ENCODE peak calls at places on chromosomes 6 and 20, in ten cellular contexts. F is lower lobe of right lung, W is choroid plexus epithelial cell, V is WTC11, M is GM20000, B is MCF 10A, L is OCI-LY7, I is endothelial cell, R is AG09319, O is pancreas. X is an unnamed sample.

GRCh38 chr6:18262812-18263560 is 1.3 kb downstream of the DEK start:
- DNase-seq in F (no peak), W (peak), V (no peak), M (peak), B (peak), L (peak), I (no peak), R (no peak), O (no peak), X (peak)

GRCh38 chr6:4155848-4156466 is 20.6 kb upstream of the ECI2 start:
- DNase-seq in F (no peak), W (peak), V (peak), M (peak), B (peak), L (peak), I (peak), R (peak), O (peak), X (peak)

GRCh38 chr6:37525460-37526357 is 26.0 kb upstream of the CCDC167 start:
- DNase-seq in F (no peak), W (peak), V (peak), M (no peak), B (peak), L (no peak), I (peak), R (no peak), O (no peak), X (peak)

GRCh38 chr20:15242773-15243172 is 905.4 kb upstream of the FLRT3 start:
- DNase-seq in F (no peak), W (no peak), V (no peak), M (no peak), B (no peak), L (no peak), I (no peak), R (no peak), O (no peak), X (no peak)

GRCh38 chr6:69580696-69581095 is 216.1 kb downstream of the LMBRD1 start:
- DNase-seq in F (no peak), W (no peak), V (no peak), M (no peak), B (no peak), L (no peak), I (no peak), R (no peak), O (no peak), X (no peak)

GRCh38 chr6:44052419-44053011 is 74.7 kb downstream of the MRPL14 start:
- DNase-seq in F (peak), W (peak), V (peak), M (no peak), B (peak), L (no peak), I (no peak), R (peak), O (no peak), X (no peak)

GRCh38 chr6:28816339-28816908 is 107.4 kb downstream of the TRIM27 start:
- DNase-seq in F (no peak), W (no peak), V (no peak), M (no peak), B (peak), L (no peak), I (no peak), R (no peak), O (no peak), X (no peak)

GRCh38 chr6:79040083-79040482 is 38.0 kb downstream of the PHIP start:
- DNase-seq in F (no peak), W (peak), V (no peak), M (peak), B (no peak), L (no peak), I (no peak), R (no peak), O (no peak), X (no peak)

GRCh38 chr20:36773123-36773547 is 428 bp downstream of the DSN1 start:
- DNase-seq in F (no peak), W (peak), V (no peak), M (no peak), B (peak), L (peak), I (no peak), R (no peak), O (no peak), X (peak)

GRCh38 chr6:35272005-35272404 is 12.5 kb downstream of the ZNF76 start:
- DNase-seq in F (no peak), W (no peak), V (no peak), M (no peak), B (no peak), L (no peak), I (no peak), R (no peak), O (no peak), X (no peak)

GRCh38 chr20:36017034-36017951 is 48.9 kb downstream of the CNBD2 start:
- DNase-seq in F (peak), W (peak), V (no peak), M (no peak), B (peak), L (no peak), I (no peak), R (peak), O (peak), X (no peak)

GRCh38 chr20:21453676-21454075 is 56.4 kb upstream of the NKX2-4 start:
- DNase-seq in F (no peak), W (no peak), V (no peak), M (no peak), B (no peak), L (no peak), I (no peak), R (no peak), O (no peak), X (peak)

GRCh38 chr6:28371706-28372451 is 22.1 kb downstream of the ZKSCAN3 start:
- DNase-seq in F (no peak), W (no peak), V (no peak), M (peak), B (no peak), L (peak), I (no peak), R (no peak), O (no peak), X (no peak)

GRCh38 chr20:64110411-64111068 is 3.2 kb upstream of the NPBWR2 start:
- DNase-seq in F (peak), W (no peak), V (peak), M (no peak), B (no peak), L (no peak), I (no peak), R (no peak), O (no peak), X (no peak)

GRCh38 chr6:15997751-15998388 is 131.0 kb upstream of the MYLIP start:
- DNase-seq in F (no peak), W (no peak), V (no peak), M (no peak), B (no peak), L (no peak), I (no peak), R (no peak), O (no peak), X (no peak)

GRCh38 chr6:44530910-44531234 is 143.4 kb downstream of the CDC5L start:
- DNase-seq in F (no peak), W (no peak), V (no peak), M (no peak), B (no peak), L (no peak), I (no peak), R (no peak), O (no peak), X (no peak)

GRCh38 chr6:17851720-17852161 is 135.7 kb downstream of the KIF13A start:
- DNase-seq in F (no peak), W (peak), V (no peak), M (no peak), B (no peak), L (no peak), I (no peak), R (no peak), O (no peak), X (no peak)

GRCh38 chr6:153503810-153504209 is 372.7 kb upstream of the RGS17 start:
- DNase-seq in F (no peak), W (peak), V (peak), M (no peak), B (peak), L (peak), I (peak), R (no peak), O (no peak), X (peak)
- TF ChIP-seq CTCF in F (no peak), W (peak), V (peak), M (no peak), B (no peak), L (peak), I (no peak), R (no peak), O (no peak), X (peak)

GRCh38 chr6:51842487-51843469 is 244.6 kb downstream of the PKHD1 start:
- DNase-seq in F (no peak), W (no peak), V (no peak), M (no peak), B (no peak), L (no peak), I (no peak), R (no peak), O (no peak), X (no peak)

GRCh38 chr6:51843470-51844390 is 243.7 kb downstream of the PKHD1 start:
- DNase-seq in F (no peak), W (no peak), V (no peak), M (no peak), B (no peak), L (no peak), I (no peak), R (no peak), O (no peak), X (no peak)

GRCh38 chr6:51846531-51846930 is 240.9 kb downstream of the PKHD1 start:
- DNase-seq in F (no peak), W (no peak), V (no peak), M (no peak), B (no peak), L (no peak), I (no peak), R (no peak), O (no peak), X (no peak)

GRCh38 chr6:51842066-51842465 is 245.3 kb downstream of the PKHD1 start:
- DNase-seq in F (no peak), W (no peak), V (no peak), M (no peak), B (no peak), L (no peak), I (no peak), R (no peak), O (no peak), X (no peak)

DNA sequence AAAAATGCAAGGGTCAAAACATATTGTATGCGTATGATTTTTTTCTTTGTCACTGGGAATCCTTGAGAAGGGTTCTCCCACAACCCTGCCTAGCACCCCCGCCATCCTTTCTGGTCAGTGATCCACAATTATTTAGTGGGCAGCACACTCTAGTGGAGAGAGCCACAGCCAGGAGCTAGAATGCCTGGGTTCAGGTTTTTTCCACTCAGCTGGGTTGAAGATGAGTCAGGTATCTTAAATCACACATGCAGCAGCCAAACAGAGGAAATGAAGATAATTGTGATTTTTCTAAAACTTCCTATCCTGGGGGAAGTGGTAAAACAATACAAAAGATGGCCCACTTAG is 243.1 kb downstream of the PKHD1 start:
- DNase-seq in F (no peak), W (no peak), V (peak), M (no peak), B (peak), L (no peak), I (peak), R (no peak), O (no peak), X (no peak)
- TF ChIP-seq CTCF in F (no peak), W (no peak), V (no peak), M (no peak), B (peak), L (peak), I (no peak), R (no peak), O (no peak), X (peak)

GRCh38 chr6:11532097-11532496 is 5.5 kb upstream of the TMEM170B start:
- DNase-seq in F (no peak), W (no peak), V (no peak), M (no peak), B (no peak), L (no peak), I (no peak), R (no peak), O (no peak), X (no peak)
- TF ChIP-seq CTCF in F (no peak), W (no peak), V (no peak), M (no peak), B (no peak), L (no peak), I (no peak), R (no peak), O (no peak), X (no peak)

DNA sequence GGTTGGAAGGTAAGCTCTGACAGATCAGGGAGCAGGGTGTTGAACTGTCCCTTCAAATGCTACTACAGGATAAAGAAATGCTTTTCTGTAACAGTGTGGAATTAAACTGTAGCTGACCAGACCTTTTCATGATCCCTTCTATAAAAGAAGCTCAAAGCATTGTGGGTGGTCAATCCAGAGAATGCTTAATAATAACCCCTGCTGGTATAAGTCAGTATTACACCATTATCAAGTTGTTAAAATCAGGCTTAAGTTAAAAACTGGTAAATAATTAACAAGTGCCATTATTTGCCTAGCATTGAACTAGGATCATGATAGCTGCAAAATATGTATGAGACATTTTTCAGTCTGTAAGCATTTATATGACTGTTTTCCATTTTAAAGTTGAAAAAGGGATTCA is 468.9 kb downstream of the PKHD1 start:
- DNase-seq in F (no peak), W (no peak), V (no peak), M (no peak), B (peak), L (peak), I (no peak), R (no peak), O (no peak), X (peak)
- TF ChIP-seq CTCF in F (peak), W (no peak), V (peak), M (no peak), B (peak), L (peak), I (peak), R (no peak), O (peak), X (peak)

DNA sequence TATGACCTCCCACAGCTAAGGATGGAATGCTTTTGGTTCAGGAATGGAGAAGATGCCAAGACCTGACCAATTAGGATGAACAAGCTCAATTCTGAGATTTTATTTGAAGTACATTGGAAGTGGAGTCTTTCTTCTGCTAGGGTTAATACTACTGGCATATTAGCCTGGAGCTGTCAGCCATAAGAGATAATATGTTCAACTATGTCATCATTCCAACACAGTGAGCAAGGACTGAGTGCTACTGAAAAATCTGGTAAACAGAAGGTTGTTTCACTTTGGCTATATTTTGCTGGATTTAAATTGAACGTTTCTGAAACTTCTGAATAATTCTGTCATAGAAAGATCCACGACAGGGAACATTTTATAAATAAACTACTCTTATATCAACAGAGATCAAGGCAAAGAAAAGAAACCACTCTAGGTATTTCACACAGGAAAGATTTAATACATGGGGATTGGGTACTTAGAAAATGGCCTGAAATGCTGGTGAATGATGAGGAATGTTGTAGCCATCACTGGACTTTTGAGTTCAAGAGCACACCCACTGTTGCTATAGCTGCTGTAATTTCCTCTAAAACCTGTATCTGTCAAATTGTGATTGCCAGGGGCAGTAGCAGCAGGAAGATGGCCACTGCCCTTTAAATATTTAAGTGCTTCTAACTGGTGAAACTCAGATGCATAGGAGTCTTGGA is 200.5 kb downstream of the PLCB4 start:
- DNase-seq in F (no peak), W (peak), V (no peak), M (no peak), B (no peak), L (no peak), I (no peak), R (no peak), O (no peak), X (no peak)
- TF ChIP-seq CTCF in F (no peak), W (no peak), V (no peak), M (no peak), B (no peak), L (no peak), I (no peak), R (no peak), O (no peak), X (no peak)

GRCh38 chr20:51319522-51319921 is 223.0 kb downstream of the NFATC2 start:
- DNase-seq in F (no peak), W (peak), V (no peak), M (no peak), B (no peak), L (no peak), I (no peak), R (no peak), O (no peak), X (no peak)

GRCh38 chr20:51321343-51322163 is 221.0 kb downstream of the NFATC2 start:
- DNase-seq in F (no peak), W (no peak), V (no peak), M (no peak), B (no peak), L (no peak), I (no peak), R (no peak), O (no peak), X (no peak)

GRCh38 chr20:51322164-51322707 is 220.3 kb downstream of the NFATC2 start:
- DNase-seq in F (no peak), W (no peak), V (peak), M (no peak), B (no peak), L (no peak), I (no peak), R (no peak), O (no peak), X (no peak)

GRCh38 chr20:51315390-51315789 is 227.1 kb downstream of the NFATC2 start:
- DNase-seq in F (no peak), W (no peak), V (no peak), M (no peak), B (peak), L (no peak), I (no peak), R (no peak), O (no peak), X (no peak)

DNA sequence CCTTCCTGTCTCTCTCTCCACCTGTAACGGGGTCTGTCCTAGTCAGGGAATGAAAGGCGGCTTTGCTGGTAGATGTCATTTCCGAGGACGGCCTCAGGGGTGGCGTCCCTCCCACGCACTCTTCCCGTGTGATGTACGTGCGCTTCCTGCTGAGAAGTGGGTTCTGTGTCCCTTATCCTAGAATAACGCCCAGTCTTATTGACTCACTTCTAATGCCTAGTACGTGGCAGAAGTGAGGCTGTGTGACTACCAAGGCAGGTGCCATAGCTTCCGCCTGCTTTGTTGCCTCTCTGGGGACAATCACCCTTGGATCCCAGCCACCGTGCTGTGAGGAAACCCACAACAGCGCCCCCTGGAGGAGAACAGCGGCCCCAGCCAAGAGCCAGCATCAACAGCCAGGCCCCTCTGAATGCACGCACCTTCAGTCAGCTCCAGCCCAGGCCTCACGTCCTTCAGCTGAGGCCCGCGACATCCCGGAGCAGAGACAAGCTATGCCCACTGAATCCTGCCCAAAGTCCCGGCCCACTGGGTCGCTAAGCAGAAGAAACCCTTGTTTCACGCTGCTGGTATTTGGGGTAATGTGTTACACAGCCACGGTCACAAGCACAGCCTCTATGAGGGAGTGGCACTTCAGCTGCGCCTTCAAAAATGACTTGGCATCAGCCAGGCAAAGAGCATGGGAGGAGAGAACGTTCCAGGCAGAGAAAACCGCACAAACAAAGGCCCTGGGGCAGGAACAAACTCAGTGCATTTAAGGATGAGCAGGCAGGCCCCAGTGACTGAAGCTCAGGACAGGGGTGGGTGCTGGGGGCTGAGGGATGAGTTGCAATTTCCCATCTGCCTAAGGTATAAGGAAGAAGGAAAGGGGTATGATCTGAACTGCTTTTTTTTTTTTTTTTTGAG is 224.2 kb downstream of the NFATC2 start:
- DNase-seq in F (peak), W (peak), V (peak), M (no peak), B (peak), L (peak), I (peak), R (no peak), O (peak), X (no peak)
- TF ChIP-seq CTCF in F (peak), W (peak), V (peak), M (peak), B (peak), L (peak), I (peak), R (peak), O (peak), X (peak)

GRCh38 chr6:31070711-31071197 is 41.6 kb downstream of the C6orf15 start:
- DNase-seq in F (no peak), W (peak), V (peak), M (peak), B (peak), L (peak), I (peak), R (peak), O (no peak), X (peak)
- TF ChIP-seq CTCF in F (peak), W (peak), V (no peak), M (peak), B (peak), L (peak), I (no peak), R (peak), O (no peak), X (peak)

DNA sequence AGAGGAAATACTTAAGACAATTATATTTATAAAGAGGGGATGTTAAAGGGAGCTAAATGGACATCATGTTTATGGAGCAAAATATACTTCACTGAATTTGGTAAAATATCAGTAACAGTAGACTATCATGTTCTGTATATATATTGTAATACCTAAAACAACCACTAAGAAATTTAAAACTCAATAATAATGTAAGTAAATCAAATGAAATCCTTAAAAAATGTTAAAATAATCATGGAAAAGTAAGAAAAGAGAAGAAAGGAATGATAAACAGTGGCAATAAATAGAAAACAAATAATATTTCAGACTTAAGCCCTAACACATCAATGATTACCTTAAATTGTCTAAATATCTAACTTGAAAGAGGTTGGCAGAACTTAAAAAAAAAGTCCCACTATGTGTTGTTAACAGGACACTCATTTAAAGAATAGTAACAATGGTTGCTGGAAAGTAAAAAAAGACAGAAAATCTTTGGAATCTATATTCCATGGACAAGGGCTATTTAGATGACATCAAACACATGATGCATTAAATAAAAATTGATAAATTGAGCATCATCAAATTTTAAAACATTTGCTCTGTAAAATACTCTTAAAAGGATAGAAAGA is 842.2 kb upstream of the MAP3K7 start:
- DNase-seq in F (no peak), W (no peak), V (no peak), M (no peak), B (no peak), L (no peak), I (no peak), R (no peak), O (no peak), X (no peak)
- TF ChIP-seq CTCF in F (no peak), W (no peak), V (no peak), M (no peak), B (peak), L (peak), I (peak), R (no peak), O (peak), X (no peak)

X was measured in epithelial cell of esophagus.